ENCODE peak calls at places on chromosomes 12 and 14, in five cellular contexts. One of them, this sample, is unnamed.

GRCh38 chr12:122834921-122835692 is at the start of gene HIP1R:
- DNase-seq in dorsolateral prefrontal cortex: no peak
- DNase-seq in HFFc6: no peak
- DNase-seq in left ventricle myocardium inferior: no peak
- DNase-seq in activated B cell treated with CpG ODN at 0.5 μM for 24 hours: peak
- DNase-seq in this sample: no peak

GRCh38 chr14:85453401-85453800 is 76.5 kb upstream of the FLRT2 start:
- DNase-seq in dorsolateral prefrontal cortex: no peak
- DNase-seq in HFFc6: no peak
- DNase-seq in left ventricle myocardium inferior: no peak
- DNase-seq in activated B cell treated with CpG ODN at 0.5 μM for 24 hours: no peak
- DNase-seq in this sample: no peak

GRCh38 chr14:54253195-54253947 is 143.4 kb upstream of the CDKN3 start:
- DNase-seq in dorsolateral prefrontal cortex: no peak
- DNase-seq in HFFc6: peak
- DNase-seq in left ventricle myocardium inferior: no peak
- DNase-seq in activated B cell treated with CpG ODN at 0.5 μM for 24 hours: no peak
- DNase-seq in this sample: no peak

GRCh38 chr14:88749139-88749538 is 43.6 kb downstream of the EML5 start:
- DNase-seq in dorsolateral prefrontal cortex: no peak
- DNase-seq in HFFc6: no peak
- DNase-seq in left ventricle myocardium inferior: no peak
- DNase-seq in activated B cell treated with CpG ODN at 0.5 μM for 24 hours: no peak
- DNase-seq in this sample: no peak

GRCh38 chr12:130070017-130070653 is 92.1 kb upstream of the FZD10 start:
- DNase-seq in dorsolateral prefrontal cortex: peak
- DNase-seq in HFFc6: no peak
- DNase-seq in left ventricle myocardium inferior: no peak
- DNase-seq in activated B cell treated with CpG ODN at 0.5 μM for 24 hours: no peak
- DNase-seq in this sample: no peak

GRCh38 chr12:104549820-104550480 is 93.2 kb downstream of the CHST11 start:
- DNase-seq in dorsolateral prefrontal cortex: no peak
- DNase-seq in HFFc6: peak
- DNase-seq in left ventricle myocardium inferior: no peak
- DNase-seq in activated B cell treated with CpG ODN at 0.5 μM for 24 hours: no peak
- DNase-seq in this sample: no peak

GRCh38 chr14:98136019-98136418 is 1136.0 kb downstream of the BCL11B start:
- DNase-seq in dorsolateral prefrontal cortex: no peak
- DNase-seq in HFFc6: no peak
- DNase-seq in left ventricle myocardium inferior: no peak
- DNase-seq in activated B cell treated with CpG ODN at 0.5 μM for 24 hours: no peak
- DNase-seq in this sample: no peak

GRCh38 chr14:34997762-34998161 is 15.0 kb downstream of the SRP54 start:
- DNase-seq in dorsolateral prefrontal cortex: no peak
- DNase-seq in HFFc6: no peak
- DNase-seq in left ventricle myocardium inferior: no peak
- DNase-seq in activated B cell treated with CpG ODN at 0.5 μM for 24 hours: no peak
- DNase-seq in this sample: no peak

GRCh38 chr14:105315211-105315721 is 718 bp downstream of the PACS2 start:
- DNase-seq in dorsolateral prefrontal cortex: no peak
- DNase-seq in HFFc6: no peak
- DNase-seq in left ventricle myocardium inferior: no peak
- DNase-seq in activated B cell treated with CpG ODN at 0.5 μM for 24 hours: peak
- DNase-seq in this sample: peak

GRCh38 chr12:94745562-94745961 is 95.2 kb upstream of the TMCC3 start:
- DNase-seq in dorsolateral prefrontal cortex: no peak
- DNase-seq in HFFc6: no peak
- DNase-seq in left ventricle myocardium inferior: no peak
- DNase-seq in activated B cell treated with CpG ODN at 0.5 μM for 24 hours: no peak
- DNase-seq in this sample: no peak

GRCh38 chr14:52455291-52456088 is 96.8 kb downstream of the TXNDC16 start:
- DNase-seq in dorsolateral prefrontal cortex: no peak
- DNase-seq in HFFc6: peak
- DNase-seq in left ventricle myocardium inferior: no peak
- DNase-seq in activated B cell treated with CpG ODN at 0.5 μM for 24 hours: no peak
- DNase-seq in this sample: no peak

DNA sequence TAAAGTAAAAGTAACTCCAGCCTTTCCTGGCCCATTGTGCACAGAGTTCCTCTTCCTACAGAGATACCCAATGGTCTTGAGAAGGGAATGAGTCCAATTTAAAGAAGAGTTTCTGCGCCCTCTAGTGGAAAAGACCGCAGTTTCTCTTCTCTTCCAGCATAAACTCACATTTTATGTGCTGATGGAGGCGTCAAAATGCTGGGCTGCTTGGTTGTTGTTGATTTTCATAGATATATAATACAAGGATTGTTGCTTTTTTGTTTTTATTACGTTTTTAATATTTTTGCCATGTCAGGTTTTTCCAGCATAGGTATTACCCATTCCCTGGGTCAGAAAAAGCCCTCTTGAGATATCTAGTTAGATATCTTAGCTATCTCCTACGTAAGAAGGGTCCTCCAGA is 356.9 kb upstream of the STXBP6 start:
- DNase-seq in dorsolateral prefrontal cortex: no peak
- DNase-seq in HFFc6: peak
- DNase-seq in left ventricle myocardium inferior: no peak
- DNase-seq in activated B cell treated with CpG ODN at 0.5 μM for 24 hours: no peak
- DNase-seq in this sample: peak
- TF ChIP-seq CTCF in dorsolateral prefrontal cortex: no peak
- TF ChIP-seq CTCF in HFFc6: peak
- TF ChIP-seq CTCF in left ventricle myocardium inferior: peak
- TF ChIP-seq CTCF in activated B cell treated with CpG ODN at 0.5 μM for 24 hours: no peak
- TF ChIP-seq CTCF in this sample: peak

DNA sequence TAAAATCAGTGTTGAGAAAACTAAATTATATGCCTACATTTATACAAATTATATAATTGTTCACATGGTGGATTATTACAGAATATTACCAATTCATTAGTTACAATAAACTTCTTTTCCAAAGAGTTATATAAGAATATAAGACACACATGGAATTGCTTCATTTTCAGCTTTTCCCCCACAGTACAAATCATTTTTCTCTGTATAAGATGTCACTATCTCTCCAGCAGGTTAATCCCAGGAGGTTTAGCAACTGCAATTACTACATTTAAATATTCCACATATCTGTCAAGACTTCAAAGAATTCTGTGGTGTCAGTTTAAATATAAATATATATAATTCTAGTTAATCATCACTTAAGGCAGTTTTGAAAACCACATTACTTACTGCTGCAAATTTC is 59.6 kb upstream of the G2E3 start:
- DNase-seq in dorsolateral prefrontal cortex: no peak
- DNase-seq in HFFc6: no peak
- DNase-seq in left ventricle myocardium inferior: no peak
- DNase-seq in activated B cell treated with CpG ODN at 0.5 μM for 24 hours: no peak
- DNase-seq in this sample: no peak
- TF ChIP-seq CTCF in dorsolateral prefrontal cortex: no peak
- TF ChIP-seq CTCF in HFFc6: no peak
- TF ChIP-seq CTCF in left ventricle myocardium inferior: no peak
- TF ChIP-seq CTCF in activated B cell treated with CpG ODN at 0.5 μM for 24 hours: no peak
- TF ChIP-seq CTCF in this sample: no peak

DNA sequence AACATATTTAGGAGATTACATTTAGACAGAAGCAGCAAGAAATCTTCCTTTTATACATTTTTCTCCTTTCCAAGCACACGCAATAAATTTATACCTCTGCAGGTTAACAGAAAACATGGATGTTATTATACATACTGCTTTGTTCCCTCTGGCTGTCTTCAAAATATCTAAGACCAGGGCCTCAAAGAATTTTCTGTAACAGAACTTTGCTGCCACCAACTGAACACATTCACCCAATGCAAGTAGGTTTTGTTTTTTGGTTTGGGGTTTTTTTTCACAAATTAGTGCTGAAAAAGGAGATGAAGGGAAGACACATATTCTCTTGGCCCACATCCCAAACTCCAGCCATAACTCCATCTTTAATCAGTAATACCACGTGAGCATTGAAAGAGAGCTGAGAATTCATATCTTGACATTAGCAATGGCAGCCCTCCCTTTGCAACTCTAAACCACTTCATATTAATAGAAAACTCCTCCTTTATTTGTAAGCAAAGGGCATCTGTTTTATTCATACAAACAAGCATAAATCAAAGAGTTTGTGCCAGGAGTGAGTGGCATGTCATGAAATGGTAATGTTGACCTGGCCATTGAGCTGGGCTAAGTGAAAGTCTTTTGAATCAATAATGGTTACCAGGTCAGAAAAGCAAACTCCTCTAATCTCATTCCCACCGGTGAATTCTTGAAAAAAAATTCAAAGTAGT is 150.8 kb upstream of the FSCB start:
- DNase-seq in dorsolateral prefrontal cortex: no peak
- DNase-seq in HFFc6: no peak
- DNase-seq in left ventricle myocardium inferior: no peak
- DNase-seq in activated B cell treated with CpG ODN at 0.5 μM for 24 hours: no peak
- DNase-seq in this sample: no peak
- TF ChIP-seq CTCF in dorsolateral prefrontal cortex: peak
- TF ChIP-seq CTCF in HFFc6: no peak
- TF ChIP-seq CTCF in left ventricle myocardium inferior: peak
- TF ChIP-seq CTCF in activated B cell treated with CpG ODN at 0.5 μM for 24 hours: no peak
- TF ChIP-seq CTCF in this sample: peak

GRCh38 chr14:58824796-58825195 is 187.0 kb downstream of the DACT1 start:
- DNase-seq in dorsolateral prefrontal cortex: no peak
- DNase-seq in HFFc6: no peak
- DNase-seq in left ventricle myocardium inferior: no peak
- DNase-seq in activated B cell treated with CpG ODN at 0.5 μM for 24 hours: no peak
- DNase-seq in this sample: no peak

GRCh38 chr14:58828298-58828697 is 190.5 kb downstream of the DACT1 start:
- DNase-seq in dorsolateral prefrontal cortex: no peak
- DNase-seq in HFFc6: no peak
- DNase-seq in left ventricle myocardium inferior: no peak
- DNase-seq in activated B cell treated with CpG ODN at 0.5 μM for 24 hours: no peak
- DNase-seq in this sample: no peak

GRCh38 chr14:58824106-58824505 is 186.3 kb downstream of the DACT1 start:
- DNase-seq in dorsolateral prefrontal cortex: no peak
- DNase-seq in HFFc6: no peak
- DNase-seq in left ventricle myocardium inferior: no peak
- DNase-seq in activated B cell treated with CpG ODN at 0.5 μM for 24 hours: no peak
- DNase-seq in this sample: no peak

GRCh38 chr14:58829594-58829993 is 191.8 kb downstream of the DACT1 start:
- DNase-seq in dorsolateral prefrontal cortex: no peak
- DNase-seq in HFFc6: no peak
- DNase-seq in left ventricle myocardium inferior: no peak
- DNase-seq in activated B cell treated with CpG ODN at 0.5 μM for 24 hours: no peak
- DNase-seq in this sample: no peak

DNA sequence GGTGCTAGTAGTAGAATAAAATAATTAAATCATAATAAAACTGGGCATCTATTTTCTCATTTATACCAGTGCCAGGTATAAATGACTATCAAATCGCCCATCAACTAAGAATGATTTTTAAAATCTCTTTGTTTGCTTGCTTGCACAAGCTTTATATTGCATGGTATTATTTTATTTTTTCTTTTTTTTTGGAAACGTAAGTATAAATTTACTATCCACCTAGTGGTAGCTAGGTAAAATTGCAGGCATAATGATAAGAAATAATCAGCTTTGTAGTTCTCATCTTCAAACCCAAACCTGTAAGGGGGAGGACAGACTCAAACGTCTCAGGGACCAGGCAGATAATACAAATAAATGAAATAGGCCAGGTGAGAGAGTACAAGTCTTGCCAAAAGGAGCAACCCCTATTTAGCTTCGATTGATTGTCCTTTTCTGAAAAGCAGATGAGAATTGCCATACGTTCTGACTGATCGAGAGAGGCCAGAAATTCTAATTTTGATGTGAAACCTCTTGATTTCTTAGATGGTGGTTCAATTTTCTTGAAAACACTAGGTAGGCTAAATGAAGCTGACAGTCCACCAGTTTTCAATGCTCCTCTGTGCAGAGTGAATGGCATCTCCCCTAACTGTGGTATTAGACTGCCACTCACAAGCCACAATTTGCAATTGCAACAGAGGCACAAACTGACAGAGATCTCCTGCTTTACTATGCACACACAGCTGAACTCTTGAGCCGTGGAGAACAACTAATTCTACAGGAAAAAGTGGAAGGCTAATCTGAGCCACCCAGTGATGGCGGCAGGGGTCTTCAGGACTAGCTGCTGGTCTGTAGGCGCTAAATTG is 189.3 kb downstream of the DACT1 start:
- DNase-seq in dorsolateral prefrontal cortex: no peak
- DNase-seq in HFFc6: no peak
- DNase-seq in left ventricle myocardium inferior: no peak
- DNase-seq in activated B cell treated with CpG ODN at 0.5 μM for 24 hours: no peak
- DNase-seq in this sample: no peak
- TF ChIP-seq CTCF in dorsolateral prefrontal cortex: peak
- TF ChIP-seq CTCF in HFFc6: peak
- TF ChIP-seq CTCF in left ventricle myocardium inferior: peak
- TF ChIP-seq CTCF in activated B cell treated with CpG ODN at 0.5 μM for 24 hours: no peak
- TF ChIP-seq CTCF in this sample: peak

DNA sequence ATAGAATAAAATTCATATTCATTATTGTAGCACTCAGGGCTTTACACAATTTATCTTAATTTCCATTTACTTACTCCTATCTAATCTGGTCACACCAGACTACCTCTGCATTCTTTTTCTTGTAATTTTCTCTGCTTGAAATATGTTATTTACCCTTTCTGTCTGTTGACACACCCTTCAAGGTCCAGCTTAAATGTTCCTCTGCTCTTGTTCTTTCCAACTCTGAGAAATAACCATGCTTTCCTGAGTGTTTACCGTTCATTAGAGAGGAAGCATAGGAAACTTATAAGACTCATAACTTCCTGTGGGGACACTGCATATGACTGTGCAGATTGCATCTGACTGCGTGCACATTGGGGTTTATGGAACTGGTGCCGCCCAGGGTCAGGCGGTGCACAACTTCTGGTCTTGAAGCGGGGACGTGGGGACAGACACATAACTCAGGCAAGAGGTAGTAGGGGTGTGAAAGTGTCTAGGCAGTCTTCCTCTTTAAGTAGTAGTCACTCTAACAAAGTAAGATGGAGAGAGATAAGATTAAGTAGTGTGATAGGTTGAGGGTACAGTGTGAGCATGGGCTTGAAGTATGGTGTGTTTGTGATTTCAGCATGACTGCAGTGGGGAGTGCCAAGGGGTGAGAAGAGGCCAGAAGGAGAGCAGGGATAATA is 42.6 kb upstream of the FOXJ2 start:
- DNase-seq in dorsolateral prefrontal cortex: no peak
- DNase-seq in HFFc6: no peak
- DNase-seq in left ventricle myocardium inferior: peak
- DNase-seq in activated B cell treated with CpG ODN at 0.5 μM for 24 hours: no peak
- DNase-seq in this sample: no peak
- TF ChIP-seq CTCF in dorsolateral prefrontal cortex: no peak
- TF ChIP-seq CTCF in HFFc6: no peak
- TF ChIP-seq CTCF in left ventricle myocardium inferior: no peak
- TF ChIP-seq CTCF in activated B cell treated with CpG ODN at 0.5 μM for 24 hours: no peak
- TF ChIP-seq CTCF in this sample: no peak

DNA sequence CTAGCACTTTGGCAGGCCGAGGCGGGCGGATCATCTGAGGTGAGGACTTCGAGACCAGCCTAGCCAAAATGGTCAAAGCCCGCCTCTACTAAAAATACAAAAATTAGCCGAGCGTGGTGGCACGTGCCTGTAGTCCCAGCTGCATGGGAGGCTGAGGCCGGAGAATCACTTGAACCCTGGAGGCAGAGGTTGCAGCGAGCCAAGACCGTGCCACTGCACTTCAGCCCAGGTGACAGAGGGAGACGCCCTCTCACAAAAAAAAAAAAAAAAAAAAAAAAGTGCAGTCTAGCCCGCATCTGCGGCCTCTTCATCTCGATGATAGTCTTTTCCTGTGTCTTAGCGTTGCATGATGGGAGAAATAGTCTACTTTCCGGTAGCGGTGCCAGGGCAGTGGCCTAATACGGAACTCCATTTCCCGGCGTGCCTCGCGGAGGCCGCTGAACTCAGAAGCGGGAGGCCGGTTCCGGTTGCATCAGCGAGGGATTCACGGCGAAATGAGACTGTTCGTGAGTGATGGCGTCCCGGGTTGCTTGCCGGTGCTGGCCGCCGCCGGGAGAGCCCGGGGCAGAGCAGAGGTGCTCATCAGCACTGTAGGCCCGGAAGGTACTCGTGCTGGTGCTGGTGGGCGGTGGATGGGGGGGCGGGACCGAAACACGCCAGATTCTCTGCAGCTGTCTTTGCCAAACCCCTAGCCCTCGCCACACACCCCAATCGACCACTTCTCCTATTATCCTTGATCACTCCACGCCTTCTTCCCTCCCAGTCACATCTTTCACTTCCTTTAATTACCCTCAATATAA is at the start of gene MARS1:
- DNase-seq in dorsolateral prefrontal cortex: peak
- DNase-seq in HFFc6: peak
- DNase-seq in left ventricle myocardium inferior: peak
- DNase-seq in activated B cell treated with CpG ODN at 0.5 μM for 24 hours: peak
- DNase-seq in this sample: peak
- TF ChIP-seq CTCF in dorsolateral prefrontal cortex: no peak
- TF ChIP-seq CTCF in HFFc6: no peak
- TF ChIP-seq CTCF in left ventricle myocardium inferior: no peak
- TF ChIP-seq CTCF in activated B cell treated with CpG ODN at 0.5 μM for 24 hours: no peak
- TF ChIP-seq CTCF in this sample: no peak

This sample was measured in nephron progenitor cell.